ENCODE peak calls at places on chromosomes 1 and 21, in five cellular contexts. One of them, this sample, is unnamed.

GRCh38 chr21:33731447-33731846 is 89.1 kb downstream of the ITSN1 start:
- DNase-seq in Peyer's patch: no peak
- DNase-seq in heart right ventricle: no peak
- DNase-seq in CD4-positive, alpha-beta memory T cell: no peak
- DNase-seq in uterus: no peak
- DNase-seq in this sample: no peak

GRCh38 chr21:14737922-14738321 is 191.8 kb upstream of the SAMSN1 start:
- DNase-seq in Peyer's patch: peak; percentile 43
- DNase-seq in heart right ventricle: peak; percentile 34
- DNase-seq in CD4-positive, alpha-beta memory T cell: peak; percentile 71
- DNase-seq in uterus: no peak
- DNase-seq in this sample: no peak

GRCh38 chr1:27575861-27576331 is 28.0 kb downstream of the AHDC1 start:
- DNase-seq in Peyer's patch: peak; percentile 47
- DNase-seq in heart right ventricle: peak; percentile 82
- DNase-seq in CD4-positive, alpha-beta memory T cell: no peak
- DNase-seq in uterus: peak; percentile 78
- DNase-seq in this sample: peak; percentile 90

GRCh38 chr1:90726716-90727480 is 9.8 kb upstream of the BARHL2 start:
- DNase-seq in Peyer's patch: no peak
- DNase-seq in heart right ventricle: no peak
- DNase-seq in CD4-positive, alpha-beta memory T cell: no peak
- DNase-seq in uterus: no peak
- DNase-seq in this sample: no peak

GRCh38 chr1:246639732-246640131 is 73.5 kb downstream of the CNST start:
- DNase-seq in Peyer's patch: no peak
- DNase-seq in heart right ventricle: no peak
- DNase-seq in CD4-positive, alpha-beta memory T cell: no peak
- DNase-seq in uterus: no peak
- DNase-seq in this sample: no peak

GRCh38 chr1:117138556-117138955 is 17.0 kb upstream of the TRIM45 start:
- DNase-seq in Peyer's patch: no peak
- DNase-seq in heart right ventricle: no peak
- DNase-seq in CD4-positive, alpha-beta memory T cell: no peak
- DNase-seq in uterus: no peak
- DNase-seq in this sample: no peak

GRCh38 chr21:37828515-37828914 is 87.7 kb downstream of the KCNJ6 start:
- DNase-seq in Peyer's patch: no peak
- DNase-seq in heart right ventricle: no peak
- DNase-seq in CD4-positive, alpha-beta memory T cell: no peak
- DNase-seq in uterus: no peak
- DNase-seq in this sample: no peak

GRCh38 chr1:24318238-24318987 is 744 bp upstream of the GRHL3 start:
- DNase-seq in Peyer's patch: no peak
- DNase-seq in heart right ventricle: no peak
- DNase-seq in CD4-positive, alpha-beta memory T cell: no peak
- DNase-seq in uterus: no peak
- DNase-seq in this sample: no peak

DNA sequence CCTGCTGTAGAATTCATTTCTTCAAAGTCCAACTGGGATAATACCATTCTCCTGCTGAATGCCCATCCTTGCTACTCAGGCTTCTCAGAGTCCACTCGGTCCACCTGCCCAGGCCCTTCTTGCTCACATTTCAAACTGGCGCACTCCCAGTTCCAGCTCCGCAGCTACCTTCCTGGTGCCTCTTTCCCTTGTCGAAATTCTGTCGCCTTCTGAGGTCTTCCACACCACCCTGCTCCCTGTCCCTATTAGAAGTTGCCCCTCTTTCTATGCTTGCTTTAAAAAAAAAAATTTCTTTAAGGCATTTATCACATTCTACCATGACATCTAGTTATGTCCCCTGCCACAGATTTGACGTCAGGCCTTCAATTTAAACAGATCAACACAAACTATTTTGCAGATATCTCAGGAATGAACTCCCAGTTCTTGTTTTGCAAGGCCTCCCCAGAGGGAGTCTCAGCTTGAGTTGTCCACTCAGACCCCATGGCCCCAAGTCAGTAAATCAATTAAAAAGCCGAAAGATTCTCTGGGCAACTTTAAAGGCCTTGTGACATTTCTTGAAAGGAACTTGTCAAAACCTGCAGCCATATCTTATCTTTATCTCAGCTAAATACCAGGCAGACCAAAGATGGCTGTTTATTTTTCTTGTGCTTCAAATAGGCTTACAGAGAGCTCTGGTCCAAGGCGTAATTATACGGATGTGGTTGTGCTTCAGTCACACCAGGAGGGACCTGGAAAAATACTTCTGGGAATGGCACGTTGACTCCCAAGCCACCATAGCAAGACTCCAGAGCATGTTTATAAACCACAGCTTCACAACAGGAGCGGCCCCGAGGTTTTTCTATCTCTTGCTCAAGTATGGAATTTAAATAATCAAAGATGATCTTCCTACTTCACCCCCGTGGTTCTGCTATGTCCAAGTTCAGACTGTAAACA is 2.2 kb downstream of the FAM89A start:
- DNase-seq in Peyer's patch: no peak
- DNase-seq in heart right ventricle: no peak
- DNase-seq in CD4-positive, alpha-beta memory T cell: no peak
- DNase-seq in uterus: no peak
- DNase-seq in this sample: no peak
- H3K27me3 ChIP-seq in Peyer's patch: no peaks in the 10 kb centered on the region
- H3K27me3 ChIP-seq in heart right ventricle: no peaks in the 10 kb centered on the region
- H3K27me3 ChIP-seq in CD4-positive, alpha-beta memory T cell: no peaks in the 10 kb centered on the region
- H3K27me3 ChIP-seq in uterus: no peaks in the 10 kb centered on the region
- H3K27me3 ChIP-seq in this sample: no peaks in the 10 kb centered on the region

GRCh38 chr1:204380293-204380831 is 20.6 kb upstream of the PLEKHA6 start:
- DNase-seq in Peyer's patch: no peak
- DNase-seq in heart right ventricle: no peak
- DNase-seq in CD4-positive, alpha-beta memory T cell: no peak
- DNase-seq in uterus: no peak
- DNase-seq in this sample: no peak
- H3K27me3 ChIP-seq in Peyer's patch: no peaks in the 10 kb centered on the region
- H3K27me3 ChIP-seq in heart right ventricle: peaks cover 33% of the 10 kb centered on the region
- H3K27me3 ChIP-seq in CD4-positive, alpha-beta memory T cell: peaks cover 26% of the 10 kb centered on the region
- H3K27me3 ChIP-seq in uterus: peaks cover 9% of the 10 kb centered on the region
- H3K27me3 ChIP-seq in this sample: peaks cover 20% of the 10 kb centered on the region

GRCh38 chr1:39680751-39681150 is 8.8 kb upstream of the NT5C1A start:
- DNase-seq in Peyer's patch: peak; percentile 37
- DNase-seq in heart right ventricle: no peak
- DNase-seq in CD4-positive, alpha-beta memory T cell: no peak
- DNase-seq in uterus: no peak
- DNase-seq in this sample: no peak

GRCh38 chr1:39679821-39680220 is 7.9 kb upstream of the NT5C1A start:
- DNase-seq in Peyer's patch: no peak
- DNase-seq in heart right ventricle: no peak
- DNase-seq in CD4-positive, alpha-beta memory T cell: no peak
- DNase-seq in uterus: no peak
- DNase-seq in this sample: no peak

GRCh38 chr1:39675220-39675619 is 3.3 kb upstream of the NT5C1A start:
- DNase-seq in Peyer's patch: no peak
- DNase-seq in heart right ventricle: no peak
- DNase-seq in CD4-positive, alpha-beta memory T cell: no peak
- DNase-seq in uterus: no peak
- DNase-seq in this sample: no peak

GRCh38 chr1:39676951-39677350 is 5.0 kb upstream of the NT5C1A start:
- DNase-seq in Peyer's patch: no peak
- DNase-seq in heart right ventricle: no peak
- DNase-seq in CD4-positive, alpha-beta memory T cell: no peak
- DNase-seq in uterus: no peak
- DNase-seq in this sample: peak; percentile 70

DNA sequence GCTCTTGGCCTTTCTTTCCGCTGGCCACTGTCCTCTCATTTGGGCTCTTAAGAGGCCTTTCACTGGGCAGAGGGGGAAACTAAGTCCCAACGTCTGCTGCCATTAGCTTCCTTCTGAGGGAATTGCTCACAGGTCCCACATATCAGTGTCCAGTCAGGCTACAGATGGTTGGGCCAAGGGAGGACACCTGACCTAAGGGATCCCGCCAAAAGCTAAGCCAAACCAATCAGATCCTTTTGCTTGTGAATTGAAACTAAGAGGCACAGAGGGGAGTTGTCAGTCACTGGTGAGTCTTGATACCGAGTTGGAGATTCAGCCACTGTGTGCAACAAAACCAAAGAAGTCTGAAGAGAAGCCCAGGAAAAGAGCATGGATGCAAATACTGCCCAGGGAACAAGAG is 5.7 kb upstream of the NT5C1A start:
- DNase-seq in Peyer's patch: no peak
- DNase-seq in heart right ventricle: no peak
- DNase-seq in CD4-positive, alpha-beta memory T cell: no peak
- DNase-seq in uterus: no peak
- DNase-seq in this sample: no peak
- H3K27me3 ChIP-seq in Peyer's patch: no peaks in the 10 kb centered on the region
- H3K27me3 ChIP-seq in heart right ventricle: peaks cover 22% of the 10 kb centered on the region
- H3K27me3 ChIP-seq in CD4-positive, alpha-beta memory T cell: no peaks in the 10 kb centered on the region
- H3K27me3 ChIP-seq in uterus: no peaks in the 10 kb centered on the region
- H3K27me3 ChIP-seq in this sample: no peaks in the 10 kb centered on the region

DNA sequence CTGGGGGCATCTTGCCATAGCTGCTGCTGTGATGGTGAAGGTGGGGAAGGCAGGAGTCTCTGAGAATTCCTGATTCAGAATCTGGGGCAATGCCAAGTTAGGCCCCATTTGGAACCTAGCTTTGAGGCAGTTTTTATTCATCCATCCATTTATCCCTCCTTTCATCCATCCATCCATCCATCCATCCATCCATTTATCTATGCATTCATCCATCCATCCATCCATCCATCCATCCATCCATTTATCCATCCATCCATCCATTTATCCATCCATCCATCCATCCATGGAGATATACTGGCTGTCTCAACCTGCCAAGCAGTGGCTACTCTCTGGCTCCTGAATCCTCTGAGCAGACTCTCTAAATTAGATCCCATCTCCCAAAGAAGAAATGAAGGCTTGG is 83.1 kb downstream of the PRDM16 start:
- DNase-seq in Peyer's patch: no peak
- DNase-seq in heart right ventricle: no peak
- DNase-seq in CD4-positive, alpha-beta memory T cell: no peak
- DNase-seq in uterus: no peak
- DNase-seq in this sample: no peak
- H3K27me3 ChIP-seq in Peyer's patch: no peaks in the 10 kb centered on the region
- H3K27me3 ChIP-seq in heart right ventricle: peaks cover 8% of the 10 kb centered on the region
- H3K27me3 ChIP-seq in CD4-positive, alpha-beta memory T cell: peaks cover 10% of the 10 kb centered on the region
- H3K27me3 ChIP-seq in uterus: no peaks in the 10 kb centered on the region
- H3K27me3 ChIP-seq in this sample: peaks cover 16% of the 10 kb centered on the region

GRCh38 chr1:6922096-6922931 is 137.1 kb downstream of the CAMTA1 start:
- DNase-seq in Peyer's patch: no peak
- DNase-seq in heart right ventricle: peak; percentile 82
- DNase-seq in CD4-positive, alpha-beta memory T cell: no peak
- DNase-seq in uterus: peak; percentile 57
- DNase-seq in this sample: no peak

GRCh38 chr1:6923955-6924890 is 139.0 kb downstream of the CAMTA1 start:
- DNase-seq in Peyer's patch: no peak
- DNase-seq in heart right ventricle: no peak
- DNase-seq in CD4-positive, alpha-beta memory T cell: no peak
- DNase-seq in uterus: no peak
- DNase-seq in this sample: no peak

GRCh38 chr1:6923012-6923805 is 138.0 kb downstream of the CAMTA1 start:
- DNase-seq in Peyer's patch: no peak
- DNase-seq in heart right ventricle: no peak
- DNase-seq in CD4-positive, alpha-beta memory T cell: no peak
- DNase-seq in uterus: no peak
- DNase-seq in this sample: no peak

GRCh38 chr1:6927626-6928025 is 142.4 kb downstream of the CAMTA1 start:
- DNase-seq in Peyer's patch: no peak
- DNase-seq in heart right ventricle: no peak
- DNase-seq in CD4-positive, alpha-beta memory T cell: no peak
- DNase-seq in uterus: no peak
- DNase-seq in this sample: peak; percentile 30

DNA sequence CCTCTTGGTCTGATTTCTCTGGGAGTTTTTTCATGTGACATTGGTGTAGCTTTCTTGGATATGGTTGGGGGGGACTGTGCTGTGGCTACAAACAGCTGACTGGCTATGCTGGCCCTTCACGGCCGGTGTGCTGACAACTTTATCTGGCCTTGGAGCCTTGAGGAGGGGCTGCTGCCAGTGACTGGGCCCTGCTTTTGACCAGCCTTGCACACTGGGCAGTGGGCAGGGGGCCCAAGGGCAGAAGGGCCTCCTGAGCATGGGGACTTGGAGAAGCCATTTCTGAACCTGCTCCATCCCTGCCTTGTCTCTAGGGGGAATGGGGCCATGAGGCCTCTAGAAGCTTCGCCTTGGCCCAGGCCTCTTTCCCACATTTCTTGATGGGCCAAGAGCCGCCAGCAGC is 139.6 kb downstream of the CAMTA1 start:
- DNase-seq in Peyer's patch: no peak
- DNase-seq in heart right ventricle: no peak
- DNase-seq in CD4-positive, alpha-beta memory T cell: no peak
- DNase-seq in uterus: no peak
- DNase-seq in this sample: no peak
- H3K27me3 ChIP-seq in Peyer's patch: no peaks in the 10 kb centered on the region
- H3K27me3 ChIP-seq in heart right ventricle: no peaks in the 10 kb centered on the region
- H3K27me3 ChIP-seq in CD4-positive, alpha-beta memory T cell: no peaks in the 10 kb centered on the region
- H3K27me3 ChIP-seq in uterus: no peaks in the 10 kb centered on the region
- H3K27me3 ChIP-seq in this sample: no peaks in the 10 kb centered on the region

GRCh38 chr1:156440689-156441437 is 59.7 kb downstream of the MEF2D start:
- DNase-seq in Peyer's patch: no peak
- DNase-seq in heart right ventricle: no peak
- DNase-seq in CD4-positive, alpha-beta memory T cell: no peak
- DNase-seq in uterus: no peak
- DNase-seq in this sample: no peak

GRCh38 chr1:156438278-156438987 is 62.1 kb downstream of the MEF2D start:
- DNase-seq in Peyer's patch: no peak
- DNase-seq in heart right ventricle: no peak
- DNase-seq in CD4-positive, alpha-beta memory T cell: no peak
- DNase-seq in uterus: no peak
- DNase-seq in this sample: no peak

GRCh38 chr1:156437465-156437864 is 63.1 kb downstream of the MEF2D start:
- DNase-seq in Peyer's patch: no peak
- DNase-seq in heart right ventricle: no peak
- DNase-seq in CD4-positive, alpha-beta memory T cell: no peak
- DNase-seq in uterus: no peak
- DNase-seq in this sample: no peak

GRCh38 chr1:156439036-156439435 is 61.5 kb downstream of the MEF2D start:
- DNase-seq in Peyer's patch: no peak
- DNase-seq in heart right ventricle: no peak
- DNase-seq in CD4-positive, alpha-beta memory T cell: no peak
- DNase-seq in uterus: no peak
- DNase-seq in this sample: no peak

GRCh38 chr1:156439771-156440183 is 60.8 kb downstream of the MEF2D start:
- DNase-seq in Peyer's patch: no peak
- DNase-seq in heart right ventricle: no peak
- DNase-seq in CD4-positive, alpha-beta memory T cell: no peak
- DNase-seq in uterus: no peak
- DNase-seq in this sample: no peak
- H3K27me3 ChIP-seq in Peyer's patch: peaks cover 64% of the 10 kb centered on the region
- H3K27me3 ChIP-seq in heart right ventricle: peaks cover 99% of the 10 kb centered on the region
- H3K27me3 ChIP-seq in CD4-positive, alpha-beta memory T cell: peaks cover 74% of the 10 kb centered on the region
- H3K27me3 ChIP-seq in uterus: peaks cover 21% of the 10 kb centered on the region
- H3K27me3 ChIP-seq in this sample: peaks cover 98% of the 10 kb centered on the region

This sample was measured in upper lobe of right lung.